ENCODE peak calls at places on chromosomes 16 and 17, in eight cellular contexts. M is thoracic aorta, Z is body of pancreas, I is AG04450, P is IMR-90, N is heart right ventricle, V is prostate gland, K is testis. X is an unnamed sample.
A peak's percentile ranks its signal among the peaks of the same experiment; 100 is the strongest.

GRCh38 chr17:8192070-8192815 is 2.3 kb upstream of the BORCS6 start:
- DNase-seq in M (peak; percentile 82), Z (peak; percentile 93), I (peak; percentile 47), P (peak; percentile 85), N (peak; percentile 56), V (peak; percentile 68), K (peak; percentile 95), X (peak; percentile 82)

GRCh38 chr17:45432405-45433113 is at the start of gene ARHGAP27:
- DNase-seq in M (no peak), Z (peak; percentile 48), I (no peak), P (no peak), N (peak; percentile 77), V (no peak), K (peak; percentile 28), X (no peak)

GRCh38 chr16:56672761-56673536 is 3.3 kb downstream of the MT1H start:
- DNase-seq in M (no peak), Z (no peak), I (no peak), P (peak; percentile 56), N (no peak), V (no peak), K (no peak), X (no peak)

GRCh38 chr16:57628782-57629181 is 352 bp downstream of the ADGRG1 start:
- DNase-seq in M (no peak), Z (no peak), I (no peak), P (no peak), N (no peak), V (no peak), K (no peak), X (no peak)

GRCh38 chr17:7323731-7324437 is 5.3 kb downstream of the NEURL4 start:
- DNase-seq in M (no peak), Z (no peak), I (no peak), P (peak; percentile 17), N (peak; percentile 61), V (peak; percentile 43), K (peak; percentile 67), X (peak; percentile 79)

GRCh38 chr16:3650631-3651265 is 3.7 kb upstream of the DNASE1 start:
- DNase-seq in M (no peak), Z (no peak), I (no peak), P (no peak), N (no peak), V (no peak), K (no peak), X (no peak)

GRCh38 chr17:27153005-27153404 is 140.9 kb upstream of the WSB1 start:
- DNase-seq in M (no peak), Z (no peak), I (no peak), P (peak; percentile 11), N (no peak), V (no peak), K (no peak), X (no peak)

GRCh38 chr16:68235882-68236803 is at the start of gene ESRP2:
- DNase-seq in M (no peak), Z (peak; percentile 95), I (no peak), P (no peak), N (no peak), V (peak; percentile 94), K (no peak), X (no peak)

GRCh38 chr17:32350662-32351418 is 883 bp downstream of the ZNF207 start:
- DNase-seq in M (no peak), Z (peak; percentile 70), I (no peak), P (peak; percentile 62), N (no peak), V (no peak), K (peak; percentile 47), X (peak; percentile 44)

DNA sequence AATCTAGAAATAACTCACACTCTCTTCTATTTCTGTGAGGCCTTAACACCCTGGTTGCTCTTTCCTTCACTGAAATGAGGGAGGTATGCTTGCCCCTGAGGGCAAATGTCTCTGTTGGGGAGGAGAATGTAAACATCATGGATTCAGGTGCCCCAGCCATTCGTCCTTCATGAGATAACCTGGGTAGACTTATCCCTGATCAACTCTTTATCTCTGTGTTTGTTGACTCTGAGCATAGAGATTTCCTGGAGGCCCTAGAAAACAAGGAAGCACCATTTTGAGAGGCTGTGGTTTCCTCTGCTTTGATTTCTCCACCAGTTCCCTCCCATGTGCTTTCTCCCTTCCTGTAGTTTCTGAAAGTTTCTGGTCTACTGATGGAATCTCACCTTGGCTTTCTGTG is 77.3 kb downstream of the PHKB start:
- DNase-seq in M (no peak), Z (no peak), I (no peak), P (no peak), N (no peak), V (no peak), K (no peak), X (no peak)
- H3K9me3 ChIP-seq in M (peaks cover 27% of the 10 kb centered on the region), Z (no peaks in the 10 kb centered on the region), I (peaks cover 6% of the 10 kb centered on the region), P (peaks cover 2% of the 10 kb centered on the region), N (peaks cover 46% of the 10 kb centered on the region), V (no peaks in the 10 kb centered on the region), K (no peaks in the 10 kb centered on the region), X (no peaks in the 10 kb centered on the region)

DNA sequence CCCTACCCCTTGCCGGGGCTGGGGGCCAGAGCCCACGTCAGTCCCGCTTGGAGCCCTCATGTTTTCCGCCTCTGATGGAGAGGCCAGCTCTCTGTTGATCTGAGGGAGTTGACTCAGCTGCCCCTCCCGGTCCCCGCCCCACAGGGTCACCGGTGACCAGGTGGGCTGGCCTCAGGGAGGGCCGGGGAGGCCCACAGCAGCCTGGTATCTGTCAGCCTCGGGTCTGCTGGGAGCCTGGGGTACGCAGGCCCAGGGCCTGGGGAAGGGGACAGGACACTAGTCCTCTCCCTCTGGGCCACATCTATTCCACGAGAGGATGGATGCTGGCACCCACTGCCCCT is 109.5 kb upstream of the CIBAR2 start:
- DNase-seq in M (no peak), Z (no peak), I (no peak), P (no peak), N (no peak), V (no peak), K (no peak), X (no peak)
- H3K4me3 ChIP-seq in M (no peak overlapping the region), Z (no peak overlapping the region), I (no peak overlapping the region), P (no peak overlapping the region), N (no peak overlapping the region), V (no peak overlapping the region), K (no peak overlapping the region), X (no peak overlapping the region)

GRCh38 chr17:58525239-58525638 is 10.8 kb upstream of the MTMR4 start:
- DNase-seq in M (peak; percentile 31), Z (peak; percentile 36), I (peak; percentile 55), P (peak; percentile 84), N (peak; percentile 72), V (no peak), K (no peak), X (no peak)
- H3K27me3 ChIP-seq in M (no peaks in the 10 kb centered on the region), Z (no peaks in the 10 kb centered on the region), I (peaks cover 2% of the 10 kb centered on the region), P (no peaks in the 10 kb centered on the region), N (no peaks in the 10 kb centered on the region), V (no peaks in the 10 kb centered on the region), K (no peaks in the 10 kb centered on the region), X (no peaks in the 10 kb centered on the region)

GRCh38 chr16:12729448-12729847 is 74.2 kb downstream of the CPPED1 start:
- DNase-seq in M (no peak), Z (no peak), I (no peak), P (peak; percentile 30), N (no peak), V (no peak), K (no peak), X (no peak)
- H3K9me3 ChIP-seq in M (peaks cover 17% of the 10 kb centered on the region), Z (no peaks in the 10 kb centered on the region), I (peaks cover 34% of the 10 kb centered on the region), P (peaks cover 2% of the 10 kb centered on the region), N (peaks cover 23% of the 10 kb centered on the region), V (no peaks in the 10 kb centered on the region), K (no peaks in the 10 kb centered on the region), X (no peaks in the 10 kb centered on the region)

GRCh38 chr16:4783951-4784336 is 4.2 kb downstream of the SEPTIN12 start:
- DNase-seq in M (no peak), Z (no peak), I (no peak), P (no peak), N (no peak), V (no peak), K (no peak), X (no peak)
- H3K4me3 ChIP-seq in M (no peak overlapping the region), Z (no peak overlapping the region), I (no peak overlapping the region), P (no peak overlapping the region), N (no peak overlapping the region), V (no peak overlapping the region), K (no peak overlapping the region), X (no peak overlapping the region)

GRCh38 chr16:28061702-28062101 is 1.8 kb downstream of the GSG1L start:
- DNase-seq in M (no peak), Z (no peak), I (no peak), P (no peak), N (no peak), V (no peak), K (no peak), X (no peak)

GRCh38 chr16:28063047-28063521 is 430 bp downstream of the GSG1L start:
- DNase-seq in M (no peak), Z (no peak), I (no peak), P (peak; percentile 10), N (no peak), V (no peak), K (no peak), X (no peak)

GRCh38 chr16:28064150-28064549 is 636 bp upstream of the GSG1L start:
- DNase-seq in M (no peak), Z (no peak), I (no peak), P (no peak), N (no peak), V (no peak), K (no peak), X (no peak)

GRCh38 chr16:28063611-28064061 is at the start of gene GSG1L:
- DNase-seq in M (no peak), Z (no peak), I (no peak), P (no peak), N (no peak), V (no peak), K (no peak), X (no peak)

DNA sequence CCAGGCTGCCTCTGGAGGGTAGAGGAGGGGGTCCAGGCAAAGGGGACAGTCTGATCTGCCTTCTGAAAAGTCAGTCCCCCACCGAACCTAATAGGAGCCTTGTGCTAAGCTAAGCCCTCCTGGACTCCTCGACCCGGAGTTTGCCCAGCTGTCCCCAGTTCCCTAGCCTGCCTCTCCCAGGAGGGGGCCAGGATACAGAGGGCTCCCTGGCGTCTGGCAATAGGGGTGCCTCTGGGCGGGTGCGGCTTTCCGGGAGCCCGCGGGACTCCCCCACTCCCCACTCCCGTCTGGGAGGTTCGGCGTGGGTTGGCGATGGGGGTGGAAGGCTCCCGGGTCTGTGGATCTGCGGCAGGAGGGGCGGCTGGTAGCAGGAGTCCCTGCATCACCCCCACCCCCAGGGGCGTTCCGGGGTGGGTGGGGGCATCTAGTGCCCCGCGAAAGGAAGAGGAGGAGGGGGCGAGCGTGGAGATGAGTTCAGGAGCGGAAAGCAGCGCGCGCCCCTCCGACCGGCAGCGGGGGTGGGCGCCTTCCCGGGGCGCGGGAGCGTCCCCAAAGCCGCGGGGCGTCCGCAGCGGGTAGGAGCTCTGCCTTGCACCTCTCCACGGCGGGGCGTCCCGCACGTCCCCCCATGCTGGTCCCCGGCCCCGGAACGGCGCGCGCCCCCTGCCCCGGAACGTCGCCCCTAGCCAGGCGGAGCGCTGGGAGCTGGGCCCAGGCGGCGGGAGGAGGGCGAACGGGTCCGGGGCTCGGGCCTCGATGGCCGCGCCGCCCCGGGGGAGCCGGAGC is 1.1 kb downstream of the GSG1L start:
- DNase-seq in M (no peak), Z (no peak), I (no peak), P (no peak), N (no peak), V (no peak), K (no peak), X (no peak)
- H3K27me3 ChIP-seq in M (no peaks in the 10 kb centered on the region), Z (peaks cover 10% of the 10 kb centered on the region), I (peaks cover 68% of the 10 kb centered on the region), P (peaks cover 81% of the 10 kb centered on the region), N (peaks cover 13% of the 10 kb centered on the region), V (peaks cover 12% of the 10 kb centered on the region), K (no peaks in the 10 kb centered on the region), X (peaks cover 58% of the 10 kb centered on the region)

GRCh38 chr17:22506861-22507260 is 814.5 kb downstream of the KCNJ18 start:
- DNase-seq in M (no peak), Z (no peak), I (no peak), P (no peak), N (no peak), V (no peak), K (no peak), X (no peak)
- H3K9me3 ChIP-seq in M (no peaks in the 10 kb centered on the region), Z (no peaks in the 10 kb centered on the region), I (peaks cover 56% of the 10 kb centered on the region), P (peaks cover 23% of the 10 kb centered on the region), N (no peaks in the 10 kb centered on the region), V (no peaks in the 10 kb centered on the region), K (no peaks in the 10 kb centered on the region), X (no peaks in the 10 kb centered on the region)